ENCODE peak calls at places on chromosomes 11 and 22, in four cellular contexts. T is Karpas-422, H is cardiac septum, Y is Daoy. O is an unnamed sample.

GRCh38 chr11:75547617-75548054 is 14.4 kb upstream of the SERPINH1 start:
- DNase-seq in Y (peak; percentile 66), H (no peak), T (peak; percentile 65), O (no peak)

GRCh38 chr22:46791201-46791731 is 28.8 kb downstream of the TBC1D22A start:
- DNase-seq in H (no peak), Y (peak; percentile 79), T (peak; percentile 49), O (no peak)

GRCh38 chr11:131111775-131112174 is 195.5 kb upstream of the SNX19 start:
- DNase-seq in H (no peak), T (no peak), Y (no peak), O (no peak)

GRCh38 chr11:61853698-61854169 is 25.6 kb downstream of the FADS2 start:
- DNase-seq in T (no peak), H (no peak), Y (no peak), O (no peak)

GRCh38 chr11:110571286-110571685 is 141.0 kb downstream of the ARHGAP20 start:
- DNase-seq in H (no peak), T (no peak), Y (no peak), O (no peak)

GRCh38 chr11:110600322-110600721 is 111.9 kb downstream of the ARHGAP20 start:
- DNase-seq in Y (no peak), T (no peak), H (no peak), O (no peak)

GRCh38 chr22:47296405-47297260 is 534.2 kb downstream of the TBC1D22A start:
- DNase-seq in H (peak; percentile 29), T (no peak), Y (no peak), O (no peak)

GRCh38 chr11:45560935-45561330 is 104.5 kb downstream of the CHST1 start:
- DNase-seq in T (no peak), H (no peak), Y (no peak), O (no peak)

GRCh38 chr22:31944700-31945477 is 554 bp downstream of the YWHAH start:
- DNase-seq in H (peak; percentile 79), T (no peak), Y (peak; percentile 42), O (peak; percentile 92)

GRCh38 chr11:113387605-113388211 is at the start of gene ANKK1:
- DNase-seq in H (no peak), Y (no peak), T (no peak), O (no peak)

GRCh38 chr11:118224512-118225180 is at the start of gene JAML:
- DNase-seq in Y (no peak), H (no peak), T (peak; percentile 94), O (no peak)

GRCh38 chr11:12587333-12587997 is 86.8 kb upstream of the TEAD1 start:
- DNase-seq in T (no peak), H (no peak), Y (peak; percentile 56), O (no peak)

GRCh38 chr11:112511906-112512305 is 251.2 kb upstream of the PLET1 start:
- DNase-seq in Y (no peak), T (no peak), H (no peak), O (no peak)

GRCh38 chr11:1501421-1502167 is 15.0 kb upstream of the MOB2 start:
- DNase-seq in H (no peak), T (no peak), Y (no peak), O (no peak)

GRCh38 chr11:120184946-120185677 is 25.7 kb upstream of the OAF start:
- DNase-seq in T (no peak), H (peak; percentile 83), Y (no peak), O (peak; percentile 90)

GRCh38 chr11:120185678-120186407 is 25.0 kb upstream of the OAF start:
- DNase-seq in T (no peak), H (peak; percentile 72), Y (no peak), O (peak; percentile 12)

GRCh38 chr22:30241576-30242371 is 4.8 kb downstream of the LIF start:
- DNase-seq in Y (peak; percentile 50), T (no peak), H (no peak), O (no peak)

GRCh38 chr11:104625246-104625645 is 273.0 kb downstream of the CASP12 start:
- DNase-seq in T (no peak), H (no peak), Y (no peak), O (no peak)

GRCh38 chr22:17164392-17165024 is 5.4 kb upstream of the HDHD5 start:
- DNase-seq in T (peak; percentile 36), Y (no peak), H (no peak), O (no peak)

GRCh38 chr22:41367039-41367679 is 14.6 kb upstream of the TEF start:
- DNase-seq in H (peak; percentile 96), Y (peak; percentile 96), T (no peak), O (peak; percentile 98)